ENCODE peak calls at places on chromosome 9, in seven cellular contexts. D is neural progenitor cell, C is PC-3, F is HCT116, Q is hepatocyte, W is GM23248, I is MM.1S. Y is an unnamed sample. For H3K4me1 and H3K36me3, the result is how much of the 10 kb centered on the place peaks cover.

GRCh38 chr9:100308965-100309564 is 43.7 kb downstream of the TEX10 start:
- DNase-seq in Q (no peak), C (no peak), F (no peak), I (no peak), D (no peak), W (peak), Y (no peak)

GRCh38 chr9:96140401-96141180 is 161.4 kb downstream of the HSD17B3 start:
- DNase-seq in I (no peak), F (no peak), Q (peak), W (peak), D (peak), C (no peak), Y (no peak)

GRCh38 chr9:97857603-97858392 is 4.8 kb downstream of the FOXE1 start:
- DNase-seq in D (peak), W (no peak), C (no peak), I (no peak), Q (no peak), F (no peak), Y (no peak)

GRCh38 chr9:118360036-118360435 is 655.8 kb downstream of the TLR4 start:
- DNase-seq in F (no peak), C (no peak), D (no peak), Q (no peak), W (no peak), I (no peak), Y (no peak)

GRCh38 chr9:128595471-128595870 is 43.1 kb downstream of the SPTAN1 start:
- DNase-seq in D (no peak), I (no peak), C (no peak), F (no peak), W (no peak), Q (no peak), Y (no peak)

GRCh38 chr9:33447404-33448158 is at the start of gene AQP3:
- DNase-seq in D (peak), I (peak), F (no peak), Q (peak), C (peak), W (peak), Y (peak)

GRCh38 chr9:109586993-109587392 is 88.9 kb upstream of the PTPN3 start:
- DNase-seq in W (no peak), I (no peak), Q (no peak), F (no peak), C (no peak), D (no peak), Y (no peak)

GRCh38 chr9:77848897-77849296 is 182.7 kb downstream of the GNAQ start:
- DNase-seq in D (no peak), F (no peak), I (no peak), W (peak), C (peak), Q (peak), Y (no peak)

GRCh38 chr9:108743901-108744371 is 111.8 kb downstream of the ACTL7B start:
- DNase-seq in Q (peak), C (no peak), W (peak), D (peak), F (no peak), I (no peak), Y (no peak)

GRCh38 chr9:70805953-70806352 is 315.5 kb downstream of the TRPM3 start:
- DNase-seq in Q (no peak), I (no peak), D (peak), W (no peak), C (no peak), F (no peak), Y (no peak)

GRCh38 chr9:97938081-97938644 is at the start of gene HEMGN:
- DNase-seq in D (no peak), F (no peak), Q (no peak), W (no peak), I (peak), C (no peak), Y (peak)

GRCh38 chr9:10479172-10479571 is 133.6 kb downstream of the PTPRD start:
- DNase-seq in Q (peak), W (peak), D (peak), F (no peak), C (peak), I (no peak), Y (no peak)

GRCh38 chr9:99197987-99198386 is 23.8 kb downstream of the ALG2 start:
- DNase-seq in W (no peak), I (no peak), D (peak), Q (no peak), F (no peak), C (no peak), Y (no peak)

GRCh38 chr9:21993893-21994525 is at the start of gene CDKN2A:
- DNase-seq in D (peak), I (no peak), W (peak), C (peak), F (no peak), Q (peak), Y (peak)

GRCh38 chr9:75071530-75072122 is 16.3 kb downstream of the NMRK1 start:
- DNase-seq in W (no peak), Q (no peak), C (peak), I (peak), F (peak), D (no peak), Y (peak)

GRCh38 chr9:121878208-121878835 is 214.8 kb downstream of the TTLL11 start:
- DNase-seq in W (no peak), F (no peak), D (peak), I (no peak), Q (no peak), C (no peak), Y (no peak)

GRCh38 chr9:97848582-97849237 is 4.3 kb upstream of the FOXE1 start:
- DNase-seq in C (no peak), Q (no peak), F (no peak), I (no peak), W (peak), D (peak), Y (no peak)

GRCh38 chr9:74025402-74025894 is 471.7 kb upstream of the RORB start:
- DNase-seq in D (no peak), I (no peak), C (peak), Q (peak), W (peak), F (no peak), Y (no peak)

GRCh38 chr9:134551657-134552348 is 89.8 kb upstream of the COL5A1 start:
- DNase-seq in W (peak), D (no peak), F (no peak), Q (peak), I (no peak), C (peak), Y (no peak)

GRCh38 chr9:34206561-34206960 is 27.7 kb downstream of the UBAP1 start:
- DNase-seq in D (no peak), F (no peak), W (no peak), Q (no peak), C (no peak), I (no peak), Y (no peak)

GRCh38 chr9:72454871-72455471 is 66.4 kb upstream of the TMC1 start:
- DNase-seq in I (no peak), D (peak), F (no peak), C (no peak), Q (no peak), W (no peak), Y (no peak)

GRCh38 chr9:128406848-128407391 is 13.7 kb upstream of the CERCAM start:
- DNase-seq in Q (no peak), W (peak), C (peak), D (peak), I (no peak), F (no peak), Y (no peak)

GRCh38 chr9:94281101-94281500 is 22.0 kb downstream of the ZNF169 start:
- DNase-seq in Q (no peak), W (no peak), D (no peak), C (no peak), I (no peak), F (no peak), Y (no peak)

GRCh38 chr9:99224445-99224844 is 2.4 kb downstream of the SEC61B start:
- DNase-seq in Q (no peak), C (no peak), W (no peak), F (no peak), I (no peak), D (no peak), Y (no peak)

GRCh38 chr9:126157826-126158431 is 168.7 kb upstream of the MVB12B start:
- DNase-seq in Q (no peak), D (no peak), W (no peak), F (no peak), I (no peak), C (no peak), Y (no peak)

DNA sequence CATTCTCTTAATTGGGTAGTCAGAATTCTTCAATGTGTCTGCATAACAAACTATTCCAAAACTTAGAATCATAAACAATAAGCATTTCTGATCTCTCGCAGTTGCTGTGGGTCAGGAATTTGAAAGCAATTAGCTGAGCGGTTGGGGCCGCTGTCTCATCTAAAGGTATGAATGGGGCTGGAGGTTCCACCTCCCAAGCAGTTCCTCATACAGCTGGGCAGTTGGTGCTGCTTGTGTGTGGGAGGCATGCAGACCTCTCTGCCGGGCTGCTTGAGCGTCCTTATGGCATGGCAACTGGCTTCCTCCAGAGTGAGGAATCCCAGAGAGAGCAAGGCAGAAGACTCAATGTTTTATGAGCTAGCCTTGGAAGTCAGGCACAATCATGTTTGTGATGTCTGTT is 30.2 kb upstream of the SEMA4D start:
- DNase-seq in C (no peak), D (no peak), W (no peak), Q (no peak), I (no peak), F (no peak), Y (no peak)
- H3K4me1 ChIP-seq in C (under half), D (under half), W (under half), Q (under half), I (under half), F (under half), Y (under half)

GRCh38 chr9:36906492-36906891 is 127.6 kb downstream of the PAX5 start:
- DNase-seq in F (no peak), C (no peak), Q (no peak), I (no peak), W (no peak), D (no peak), Y (no peak)
- H3K36me3 ChIP-seq in F (under half), C (under half), Q (under half), I (under half), W (under half), D (under half), Y (half or more)

DNA sequence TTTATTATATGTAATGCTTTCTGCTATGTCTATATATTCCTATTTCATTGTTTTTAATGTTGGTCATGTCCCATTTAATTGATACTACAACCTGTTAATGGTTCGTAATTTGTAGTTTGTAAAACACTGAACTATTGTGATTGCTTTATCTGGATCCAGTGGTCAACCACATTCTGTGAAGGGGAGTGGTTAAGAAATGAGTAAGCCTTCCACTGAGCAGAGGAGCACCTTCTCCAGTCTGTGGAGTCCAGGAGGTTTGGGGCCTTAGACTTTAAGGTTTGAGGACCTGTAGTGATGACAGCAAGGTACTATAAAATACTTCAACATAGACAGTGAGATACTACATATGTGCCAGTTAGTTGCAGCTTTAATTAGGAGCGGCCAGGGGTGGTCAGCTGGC is 67.7 kb upstream of the RAD23B start:
- DNase-seq in I (no peak), Q (no peak), W (peak), D (no peak), C (peak), F (peak), Y (no peak)
- TF ChIP-seq EZH2phosphoT487 in I (no peak), Q (no peak), W (no peak), D (no peak), C (no peak), F (no peak), Y (no peak)

DNA sequence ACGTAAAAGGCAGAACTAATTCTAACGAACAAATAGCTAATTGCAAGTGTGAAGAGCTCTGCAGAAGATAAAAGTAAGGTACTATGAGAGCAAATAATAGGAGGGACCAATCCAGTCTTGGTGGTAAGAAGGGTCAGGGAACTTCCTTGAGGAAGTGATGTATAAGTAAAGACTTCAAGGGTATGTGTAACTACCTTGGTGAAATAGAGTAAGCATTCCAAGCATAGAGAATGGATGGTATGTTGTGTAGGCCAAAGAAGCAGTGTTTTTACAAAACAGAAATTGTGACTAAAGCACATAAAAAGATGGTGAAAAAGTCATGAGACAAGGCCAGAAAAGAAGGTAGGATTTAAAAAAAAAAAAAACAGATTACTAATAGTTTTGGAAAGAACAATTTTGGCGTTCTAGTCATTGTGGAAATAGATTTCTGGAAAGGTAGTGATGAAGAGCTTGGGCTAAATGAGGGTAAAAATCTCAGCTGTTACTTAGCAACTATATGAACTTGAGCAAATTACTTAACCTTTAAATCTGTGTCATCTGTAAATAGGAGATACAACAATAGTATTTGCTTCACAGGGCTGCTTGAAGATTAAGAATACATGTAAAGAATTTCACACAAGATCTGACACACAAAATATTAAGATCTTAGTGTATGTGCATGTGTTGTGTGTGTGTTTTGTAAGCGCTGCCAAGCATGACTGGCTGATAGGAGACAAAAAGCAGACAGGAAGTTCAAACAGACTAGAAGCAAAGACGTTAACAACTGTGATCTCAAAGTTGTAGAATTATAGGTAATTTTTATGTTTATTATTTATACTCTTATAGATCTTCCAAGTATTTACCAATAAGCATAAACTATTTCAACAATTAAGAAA is 73.5 kb downstream of the NR6A1 start:
- DNase-seq in F (no peak), D (no peak), Q (no peak), I (no peak), W (peak), C (no peak), Y (no peak)
- H3K4me1 ChIP-seq in F (half or more), D (under half), Q (under half), I (under half), W (under half), C (under half), Y (under half)

DNA sequence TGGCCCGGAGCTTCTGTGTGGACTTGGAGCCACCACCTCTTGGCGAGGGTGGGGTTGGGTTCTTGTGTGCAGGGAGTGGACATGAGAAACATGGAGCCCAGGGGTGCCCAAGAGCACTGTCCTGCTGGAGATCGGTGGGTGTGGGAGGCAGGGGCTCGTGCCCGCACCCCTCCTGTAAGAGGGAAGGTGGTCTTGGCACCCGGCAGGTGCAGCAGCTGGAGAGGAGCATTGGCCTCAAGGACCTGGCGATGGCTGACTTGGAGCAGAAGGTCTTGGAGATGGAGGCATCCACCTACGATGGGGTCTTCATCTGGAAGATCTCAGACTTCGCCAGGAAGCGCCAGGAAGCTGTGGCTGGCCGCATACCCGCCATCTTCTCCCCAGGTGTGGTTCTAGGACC is 23.7 kb downstream of the FBXW5 start:
- DNase-seq in F (no peak), I (no peak), W (no peak), C (no peak), D (no peak), Q (no peak), Y (no peak)
- H3K36me3 ChIP-seq in F (under half), I (under half), W (under half), C (under half), D (under half), Q (under half), Y (half or more)

DNA sequence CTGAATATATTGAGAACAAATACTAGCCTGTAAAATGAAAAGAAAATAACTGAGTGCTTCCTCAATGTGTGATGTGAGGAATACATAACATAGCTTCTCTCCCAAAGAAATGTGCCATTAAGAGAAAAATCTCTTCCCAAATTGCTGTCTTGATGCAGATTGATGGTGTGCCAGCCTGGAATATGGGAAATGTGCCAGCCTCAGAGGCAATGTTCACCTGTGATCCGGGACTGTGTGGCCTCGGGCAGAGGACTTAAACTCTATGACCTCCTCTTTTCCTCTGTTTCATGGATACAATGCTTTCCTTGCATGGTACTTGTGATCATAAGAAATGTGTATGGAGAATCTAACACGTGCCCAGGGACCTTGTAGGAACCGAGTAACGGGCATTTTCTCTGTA is 370.9 kb downstream of the DIRAS2 start:
- DNase-seq in C (no peak), D (no peak), F (no peak), Q (no peak), W (no peak), I (no peak), Y (no peak)
- TF ChIP-seq EZH2phosphoT487 in C (no peak), D (no peak), F (no peak), Q (no peak), W (no peak), I (no peak), Y (no peak)